ENCODE peak calls at places on chromosome 17, in nine cellular contexts. One of them, this sample, is unnamed.

GRCh38 chr17:50923611-50924010 is 57.5 kb upstream of the TOB1 start:
- DNase-seq in A549: no peak
- DNase-seq in GM23338: no peak
- DNase-seq in SK-N-SH: peak
- DNase-seq in HCT116: no peak
- DNase-seq in K562: no peak
- DNase-seq in HepG2: no peak
- DNase-seq in Panc1: no peak
- DNase-seq in GM12878: no peak
- DNase-seq in this sample: no peak

GRCh38 chr17:39166437-39167335 is 725 bp upstream of the ARL5C start:
- DNase-seq in A549: no peak
- DNase-seq in GM23338: no peak
- DNase-seq in SK-N-SH: no peak
- DNase-seq in HCT116: no peak
- DNase-seq in K562: no peak
- DNase-seq in HepG2: no peak
- DNase-seq in Panc1: no peak
- DNase-seq in GM12878: no peak
- DNase-seq in this sample: no peak

GRCh38 chr17:50564916-50565315 is 4.4 kb downstream of the CACNA1G start:
- DNase-seq in A549: peak
- DNase-seq in GM23338: no peak
- DNase-seq in SK-N-SH: peak
- DNase-seq in HCT116: no peak
- DNase-seq in K562: no peak
- DNase-seq in HepG2: no peak
- DNase-seq in Panc1: no peak
- DNase-seq in GM12878: no peak
- DNase-seq in this sample: no peak

GRCh38 chr17:38510424-38511125 is 82.3 kb downstream of the ARHGAP23 start:
- DNase-seq in A549: no peak
- DNase-seq in GM23338: peak
- DNase-seq in SK-N-SH: peak
- DNase-seq in HCT116: no peak
- DNase-seq in K562: peak
- DNase-seq in HepG2: peak
- DNase-seq in Panc1: no peak
- DNase-seq in GM12878: no peak
- DNase-seq in this sample: no peak

GRCh38 chr17:7464081-7464480 is 15.3 kb downstream of the ZBTB4 start:
- DNase-seq in A549: no peak
- DNase-seq in GM23338: no peak
- DNase-seq in SK-N-SH: no peak
- DNase-seq in HCT116: no peak
- DNase-seq in K562: no peak
- DNase-seq in HepG2: no peak
- DNase-seq in Panc1: no peak
- DNase-seq in GM12878: no peak
- DNase-seq in this sample: no peak

GRCh38 chr17:61447358-61447757 is 4.9 kb upstream of the TBX4 start:
- DNase-seq in A549: no peak
- DNase-seq in GM23338: no peak
- DNase-seq in SK-N-SH: no peak
- DNase-seq in HCT116: no peak
- DNase-seq in K562: no peak
- DNase-seq in HepG2: no peak
- DNase-seq in Panc1: no peak
- DNase-seq in GM12878: no peak
- DNase-seq in this sample: no peak

GRCh38 chr17:7220593-7221280 is 999 bp downstream of the ACADVL start:
- DNase-seq in A549: peak
- DNase-seq in GM23338: peak
- DNase-seq in SK-N-SH: peak
- DNase-seq in HCT116: no peak
- DNase-seq in K562: peak
- DNase-seq in HepG2: peak
- DNase-seq in Panc1: no peak
- DNase-seq in GM12878: no peak
- DNase-seq in this sample: peak

GRCh38 chr17:65518256-65518655 is 43.2 kb downstream of the AXIN2 start:
- DNase-seq in A549: no peak
- DNase-seq in GM23338: no peak
- DNase-seq in SK-N-SH: no peak
- DNase-seq in HCT116: no peak
- DNase-seq in K562: no peak
- DNase-seq in HepG2: no peak
- DNase-seq in Panc1: no peak
- DNase-seq in GM12878: no peak
- DNase-seq in this sample: no peak

GRCh38 chr17:12927001-12927400 is 90.8 kb downstream of the ELAC2 start:
- DNase-seq in A549: no peak
- DNase-seq in GM23338: no peak
- DNase-seq in SK-N-SH: no peak
- DNase-seq in HCT116: no peak
- DNase-seq in K562: no peak
- DNase-seq in HepG2: no peak
- DNase-seq in Panc1: no peak
- DNase-seq in GM12878: no peak
- DNase-seq in this sample: no peak

GRCh38 chr17:51076821-51077220 is 43.8 kb downstream of the SPAG9 start:
- DNase-seq in A549: no peak
- DNase-seq in GM23338: no peak
- DNase-seq in SK-N-SH: no peak
- DNase-seq in HCT116: no peak
- DNase-seq in K562: no peak
- DNase-seq in HepG2: no peak
- DNase-seq in Panc1: no peak
- DNase-seq in GM12878: no peak
- DNase-seq in this sample: no peak

GRCh38 chr17:10192963-10193362 is 5.4 kb downstream of the GAS7 start:
- DNase-seq in A549: no peak
- DNase-seq in GM23338: no peak
- DNase-seq in SK-N-SH: no peak
- DNase-seq in HCT116: no peak
- DNase-seq in K562: no peak
- DNase-seq in HepG2: no peak
- DNase-seq in Panc1: no peak
- DNase-seq in GM12878: no peak
- DNase-seq in this sample: no peak

GRCh38 chr17:13600475-13601316 is 1.0 kb downstream of the HS3ST3A1 start:
- DNase-seq in A549: no peak
- DNase-seq in GM23338: peak
- DNase-seq in SK-N-SH: peak
- DNase-seq in HCT116: no peak
- DNase-seq in K562: peak
- DNase-seq in HepG2: no peak
- DNase-seq in Panc1: no peak
- DNase-seq in GM12878: no peak
- DNase-seq in this sample: no peak

GRCh38 chr17:226773-227580 is 45.5 kb upstream of the DOC2B start:
- DNase-seq in A549: no peak
- DNase-seq in GM23338: no peak
- DNase-seq in SK-N-SH: no peak
- DNase-seq in HCT116: no peak
- DNase-seq in K562: no peak
- DNase-seq in HepG2: no peak
- DNase-seq in Panc1: no peak
- DNase-seq in GM12878: no peak
- DNase-seq in this sample: no peak

DNA sequence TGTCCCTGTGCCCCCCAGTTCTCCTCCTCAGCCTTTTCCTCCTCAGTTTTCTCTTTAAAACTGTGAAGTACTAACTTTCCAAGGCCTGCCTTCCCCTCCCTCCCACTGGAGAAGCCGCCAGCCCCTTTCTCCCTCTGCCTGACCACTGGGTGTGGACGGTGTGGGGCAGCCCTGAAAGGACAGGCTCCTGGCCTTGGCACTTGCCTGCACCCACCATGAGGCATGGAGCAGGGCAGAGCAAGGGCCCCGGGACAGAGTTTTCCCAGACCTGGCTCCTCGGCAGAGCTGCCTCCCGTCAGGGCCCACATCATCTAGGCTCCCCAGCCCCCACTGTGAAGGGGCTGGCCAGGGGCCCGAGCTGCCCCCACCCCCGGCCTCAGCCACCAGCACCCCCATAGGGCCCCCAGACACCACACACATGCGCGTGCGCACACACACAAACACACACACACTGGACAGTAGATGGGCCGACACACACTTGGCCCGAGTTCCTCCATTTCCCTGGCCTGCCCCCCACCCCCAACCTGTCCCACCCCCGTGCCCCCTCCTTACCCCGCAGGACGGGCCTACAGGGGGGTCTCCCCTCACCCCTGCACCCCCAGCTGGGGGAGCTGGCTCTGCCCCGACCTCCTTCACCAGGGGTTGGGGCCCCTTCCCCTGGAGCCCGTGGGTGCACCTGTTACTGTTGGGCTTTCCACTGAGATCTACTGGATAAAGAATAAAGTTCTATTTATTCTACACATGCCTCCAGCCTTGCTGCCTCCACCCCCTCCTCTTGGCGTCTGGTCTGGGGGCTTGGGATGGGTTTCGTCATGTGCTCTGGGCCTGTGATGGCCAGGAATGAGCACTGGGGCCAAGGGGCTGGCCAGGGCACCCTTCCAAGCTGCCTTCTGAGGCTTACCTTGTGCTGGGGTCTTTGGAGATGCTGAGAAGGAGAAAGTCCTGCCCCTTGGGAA is 7.4 kb downstream of the GJD3 start:
- DNase-seq in A549: no peak
- DNase-seq in GM23338: no peak
- DNase-seq in SK-N-SH: no peak
- DNase-seq in HCT116: no peak
- DNase-seq in K562: no peak
- DNase-seq in HepG2: no peak
- DNase-seq in Panc1: no peak
- DNase-seq in GM12878: no peak
- DNase-seq in this sample: no peak
- TF ChIP-seq REST in A549: no peak
- TF ChIP-seq REST in GM23338: no peak
- TF ChIP-seq REST in SK-N-SH: no peak
- TF ChIP-seq REST in HCT116: no peak
- TF ChIP-seq REST in K562: no peak
- TF ChIP-seq REST in HepG2: no peak
- TF ChIP-seq REST in Panc1: no peak
- TF ChIP-seq REST in GM12878: no peak
- TF ChIP-seq REST in this sample: no peak

DNA sequence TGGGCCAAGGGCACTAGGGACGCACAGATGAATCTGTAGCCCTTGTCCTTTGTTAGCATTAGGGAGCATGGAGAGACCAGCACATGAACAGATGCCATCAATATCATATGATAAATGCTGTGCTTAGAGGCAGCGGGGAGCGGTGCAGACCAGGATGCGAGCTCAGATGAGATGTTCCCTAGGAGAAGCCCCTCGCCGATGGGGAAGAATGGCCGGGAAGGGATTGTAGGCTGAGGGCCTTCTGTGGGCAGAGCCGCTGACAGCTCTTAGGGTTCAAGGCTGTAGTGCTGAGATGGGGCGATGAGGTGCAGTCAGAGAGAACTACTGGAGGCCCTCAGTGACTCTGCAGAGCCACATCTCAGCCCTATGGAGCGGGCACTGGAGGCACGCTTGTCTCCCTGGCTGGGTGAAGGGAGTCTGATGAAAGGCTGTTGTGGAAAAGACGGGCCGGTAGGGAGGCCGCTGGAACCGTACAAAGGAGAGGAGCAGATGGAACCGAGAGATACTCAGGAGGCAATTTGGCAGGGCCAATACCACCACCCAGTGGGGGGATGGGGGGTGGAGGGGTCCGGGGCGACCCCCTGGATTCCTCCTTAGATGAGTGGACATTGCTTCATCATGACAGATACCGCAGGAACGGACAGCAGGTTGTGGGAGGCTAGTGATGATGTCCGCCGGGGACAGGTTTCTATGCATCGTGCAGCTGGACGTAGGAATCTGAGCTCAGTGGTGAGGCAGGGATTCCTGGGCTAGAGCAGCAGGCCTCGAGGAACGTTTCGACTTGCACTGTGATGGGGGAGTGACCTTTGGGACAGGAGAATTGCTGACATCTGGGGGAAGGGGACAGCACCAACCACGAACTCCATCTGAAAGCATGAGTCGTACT is 66.2 kb upstream of the ENDOV start:
- DNase-seq in A549: no peak
- DNase-seq in GM23338: no peak
- DNase-seq in SK-N-SH: no peak
- DNase-seq in HCT116: no peak
- DNase-seq in K562: no peak
- DNase-seq in HepG2: no peak
- DNase-seq in Panc1: no peak
- DNase-seq in GM12878: no peak
- DNase-seq in this sample: no peak
- TF ChIP-seq REST in A549: no peak
- TF ChIP-seq REST in GM23338: no peak
- TF ChIP-seq REST in SK-N-SH: no peak
- TF ChIP-seq REST in HCT116: no peak
- TF ChIP-seq REST in K562: no peak
- TF ChIP-seq REST in HepG2: no peak
- TF ChIP-seq REST in Panc1: no peak
- TF ChIP-seq REST in GM12878: no peak
- TF ChIP-seq REST in this sample: no peak

DNA sequence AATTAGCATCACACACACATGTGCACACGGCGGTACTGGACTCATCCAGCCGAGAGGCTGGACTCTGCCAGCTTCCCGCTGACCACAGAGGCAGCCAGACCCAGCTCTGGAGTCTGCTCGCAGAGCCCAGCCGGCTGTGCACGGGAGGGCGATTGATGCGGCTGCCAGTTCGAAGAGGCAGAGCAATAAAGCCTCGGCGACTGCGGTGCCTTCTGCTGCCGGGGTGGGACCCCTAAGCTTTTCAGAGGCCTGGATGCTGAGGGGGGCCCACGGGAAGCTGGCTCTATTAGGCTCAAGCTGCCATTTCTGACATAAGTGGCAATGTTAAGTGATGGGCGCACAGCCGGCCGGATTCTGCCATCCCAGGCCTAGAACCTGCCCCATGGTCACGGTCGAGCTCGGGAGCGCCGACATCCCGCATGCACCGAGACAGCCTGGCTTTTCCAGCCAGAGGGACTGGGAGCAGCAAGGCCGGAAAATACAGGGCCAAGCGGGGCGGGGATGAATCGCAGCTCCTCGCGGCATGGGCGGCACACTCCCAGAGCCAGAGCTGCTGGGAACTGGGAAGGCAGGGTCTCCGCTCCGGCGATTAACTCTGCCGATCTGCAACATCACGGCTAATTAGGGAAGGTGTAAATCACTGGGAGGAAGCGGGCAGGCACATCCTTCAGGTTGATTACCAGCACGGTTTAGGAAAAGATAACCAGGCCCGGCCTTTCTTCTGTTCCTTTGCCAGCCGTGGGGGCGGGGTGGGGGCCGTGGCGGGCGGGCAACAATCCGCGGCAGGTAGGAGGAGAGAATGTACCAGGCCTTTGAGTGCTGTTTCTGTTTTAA is 57.7 kb downstream of the TBC1D16 start:
- DNase-seq in A549: no peak
- DNase-seq in GM23338: no peak
- DNase-seq in SK-N-SH: peak
- DNase-seq in HCT116: no peak
- DNase-seq in K562: no peak
- DNase-seq in HepG2: no peak
- DNase-seq in Panc1: no peak
- DNase-seq in GM12878: no peak
- DNase-seq in this sample: no peak
- TF ChIP-seq REST in A549: no peak
- TF ChIP-seq REST in GM23338: no peak
- TF ChIP-seq REST in SK-N-SH: no peak
- TF ChIP-seq REST in HCT116: no peak
- TF ChIP-seq REST in K562: no peak
- TF ChIP-seq REST in HepG2: no peak
- TF ChIP-seq REST in Panc1: no peak
- TF ChIP-seq REST in GM12878: no peak
- TF ChIP-seq REST in this sample: no peak

GRCh38 chr17:75404223-75404738 is 1.2 kb downstream of the GRB2 start:
- DNase-seq in A549: peak
- DNase-seq in GM23338: peak
- DNase-seq in SK-N-SH: peak
- DNase-seq in HCT116: peak
- DNase-seq in K562: peak
- DNase-seq in HepG2: peak
- DNase-seq in Panc1: peak
- DNase-seq in GM12878: no peak
- DNase-seq in this sample: peak
- TF ChIP-seq REST in A549: no peak
- TF ChIP-seq REST in GM23338: no peak
- TF ChIP-seq REST in SK-N-SH: peak
- TF ChIP-seq REST in HCT116: no peak
- TF ChIP-seq REST in K562: no peak
- TF ChIP-seq REST in HepG2: no peak
- TF ChIP-seq REST in Panc1: no peak
- TF ChIP-seq REST in GM12878: no peak
- TF ChIP-seq REST in this sample: no peak

This sample was measured in HL-60.